ENCODE peak calls at places on chromosomes 11 and 22, in nine cellular contexts. O is fibroblast of the aortic adventitia; Z is activated naive CD8-positive, alpha-beta T cell treated with anti-CD3 and anti-CD28 coated beads, Interleukin-2, amount 50 U/mL, for 24 hours; A is transverse colon; L is RCC 7860; G is H54; I is hypothalamus; S is NCI-H345; U is iris pigment epithelial cell. V is an unnamed sample.

GRCh38 chr11:88480217-88480616 is 142.7 kb upstream of the CTSC start:
- DNase-seq in G (no peak), A (no peak), I (no peak), L (peak), S (no peak), U (peak), O (peak), Z (no peak), V (peak)

GRCh38 chr11:75827562-75827961 is 12.6 kb downstream of the UVRAG start:
- DNase-seq in A (no peak), O (peak), I (no peak), L (no peak), G (no peak), Z (no peak), S (no peak), U (no peak), V (no peak)

GRCh38 chr11:109251230-109251629 is 170.8 kb upstream of the C11orf87 start:
- DNase-seq in L (no peak), A (no peak), U (no peak), G (no peak), I (no peak), S (no peak), O (no peak), Z (no peak), V (no peak)

GRCh38 chr11:65274734-65275682 is 13.2 kb downstream of the POLA2 start:
- DNase-seq in G (peak), L (peak), I (peak), O (peak), Z (peak), S (peak), U (peak), A (peak), V (peak)

GRCh38 chr11:27234043-27234668 is 128.9 kb downstream of the CCDC34 start:
- DNase-seq in L (peak), Z (no peak), S (peak), I (no peak), U (peak), A (peak), G (peak), O (peak), V (peak)

GRCh38 chr11:66438009-66438503 is 592 bp downstream of the MRPL11 start:
- DNase-seq in O (no peak), S (no peak), I (no peak), A (no peak), L (no peak), Z (no peak), G (no peak), U (no peak), V (no peak)

GRCh38 chr11:78022397-78023396 is at the start of gene KCTD14:
- DNase-seq in U (no peak), I (no peak), Z (no peak), G (no peak), A (peak), O (no peak), L (peak), S (peak), V (peak)

GRCh38 chr11:105392546-105392945 is 217.3 kb upstream of the GRIA4 start:
- DNase-seq in L (no peak), O (no peak), G (no peak), S (no peak), U (peak), I (no peak), A (no peak), Z (no peak), V (no peak)

GRCh38 chr22:38657248-38657909 is 941 bp downstream of the CBY1 start:
- DNase-seq in L (no peak), O (peak), G (no peak), A (peak), I (no peak), Z (peak), S (no peak), U (peak), V (peak)

GRCh38 chr11:7691759-7692334 is 14.4 kb downstream of the OVCH2 start:
- DNase-seq in U (peak), G (no peak), Z (no peak), A (no peak), S (no peak), L (no peak), I (no peak), O (peak), V (no peak)

GRCh38 chr11:113473983-113474361 is 1.2 kb downstream of the DRD2 start:
- DNase-seq in A (no peak), U (no peak), G (no peak), I (no peak), Z (no peak), L (no peak), O (peak), S (peak), V (no peak)

GRCh38 chr11:128559496-128560103 is 27.8 kb downstream of the ETS1 start:
- DNase-seq in S (no peak), Z (no peak), G (no peak), L (no peak), I (no peak), U (no peak), O (peak), A (no peak), V (no peak)

GRCh38 chr22:45212992-45213751 is 27.5 kb downstream of the KIAA0930 start:
- DNase-seq in A (peak), G (peak), S (no peak), U (peak), O (peak), I (peak), L (peak), Z (no peak), V (no peak)

GRCh38 chr11:70268526-70268925 is 2.0 kb upstream of the PPFIA1 start:
- DNase-seq in U (no peak), S (no peak), L (no peak), G (no peak), O (no peak), I (no peak), A (no peak), Z (no peak), V (no peak)

GRCh38 chr11:15367695-15368094 is 253.0 kb downstream of the INSC start:
- DNase-seq in G (no peak), L (no peak), U (no peak), O (no peak), A (no peak), I (no peak), Z (no peak), S (no peak), V (no peak)

GRCh38 chr11:66976048-66976467 is 954 bp downstream of the C11orf86 start:
- DNase-seq in I (no peak), A (no peak), G (no peak), S (no peak), U (no peak), Z (peak), L (no peak), O (no peak), V (no peak)

GRCh38 chr22:49659281-49659923 is 168.3 kb downstream of the BRD1 start:
- DNase-seq in L (no peak), Z (no peak), O (no peak), S (no peak), A (peak), U (no peak), G (no peak), I (no peak), V (no peak)

GRCh38 chr22:49620666-49621065 is 207.0 kb downstream of the BRD1 start:
- DNase-seq in S (no peak), G (no peak), I (no peak), O (no peak), A (no peak), U (no peak), L (no peak), Z (no peak), V (no peak)

GRCh38 chr11:34653851-34654490 is 33.1 kb downstream of the EHF start:
- DNase-seq in U (peak), S (no peak), Z (peak), O (peak), I (no peak), L (peak), A (peak), G (peak), V (peak)

GRCh38 chr11:36034572-36035331 is 90.9 kb downstream of the LDLRAD3 start:
- DNase-seq in Z (no peak), A (no peak), G (peak), U (peak), O (peak), S (no peak), I (no peak), L (peak), V (peak)

GRCh38 chr11:6473481-6474422 is at the start of gene TRIM3:
- DNase-seq in I (peak), A (peak), S (peak), U (peak), L (peak), O (peak), Z (peak), G (peak), V (peak)

GRCh38 chr11:62208785-62209144 is 292 bp downstream of the SCGB2A1 start:
- DNase-seq in L (no peak), U (no peak), O (no peak), S (no peak), I (no peak), G (no peak), A (no peak), Z (no peak), V (no peak)

GRCh38 chr11:123351375-123351774 is 78.7 kb upstream of the GRAMD1B start:
- DNase-seq in L (no peak), Z (no peak), O (no peak), I (peak), G (no peak), A (no peak), S (no peak), U (no peak), V (no peak)

GRCh38 chr11:69878927-69879733 is 59.9 kb upstream of the FGF3 start:
- DNase-seq in S (no peak), I (no peak), O (no peak), G (no peak), L (no peak), Z (no peak), A (peak), U (no peak), V (no peak)

GRCh38 chr11:57131080-57131790 is 50.5 kb upstream of the LRRC55 start:
- DNase-seq in S (no peak), U (peak), A (peak), O (peak), Z (no peak), G (no peak), I (no peak), L (no peak), V (no peak)

GRCh38 chr22:48919851-48920589 is 907.7 kb downstream of the BRD1 start:
- DNase-seq in I (no peak), O (no peak), U (no peak), L (no peak), G (no peak), Z (no peak), S (no peak), A (no peak), V (no peak)

GRCh38 chr22:41048791-41049717 is 43.3 kb upstream of the EP300 start:
- DNase-seq in O (peak), G (no peak), U (peak), A (peak), I (peak), Z (no peak), S (no peak), L (no peak), V (peak)

V was measured in HTR-8/SVneo.